ENCODE peak calls at places on chromosomes 12 and 14, in nine cellular contexts. J is left ventricle myocardium inferior, A is IMR-90, X is neural progenitor cell, L is fibroblast of lung, H is uterus, V is left lung, S is endodermal cell, Q is PC-3. E is an unnamed sample. For H3K9me3 and H3K4me1, the result is how much of the 10 kb centered on the place peaks cover.

GRCh38 chr12:115790526-115790925 is 487.0 kb downstream of the MED13L start:
- DNase-seq in J (no peak), A (no peak), X (no peak), S (no peak), Q (no peak), H (no peak), V (no peak), L (no peak), E (no peak)

GRCh38 chr12:52358575-52359350 is 8.5 kb downstream of the KRT85 start:
- DNase-seq in S (peak), L (no peak), A (no peak), V (no peak), X (no peak), J (no peak), Q (peak), H (no peak), E (peak)

GRCh38 chr14:77491056-77491455 is 7.6 kb downstream of the ISM2 start:
- DNase-seq in Q (no peak), A (no peak), H (no peak), L (no peak), X (no peak), S (no peak), J (no peak), V (no peak), E (no peak)

GRCh38 chr14:23601845-23602180 is 23.2 kb upstream of the JPH4 start:
- DNase-seq in S (no peak), L (no peak), V (no peak), J (no peak), X (no peak), H (no peak), Q (no peak), A (no peak), E (no peak)

GRCh38 chr14:101191086-101191881 is 287.8 kb upstream of the RTL1 start:
- DNase-seq in V (peak), S (no peak), X (no peak), A (no peak), J (no peak), L (no peak), H (no peak), Q (no peak), E (no peak)

GRCh38 chr14:98758440-98758839 is 513.6 kb downstream of the BCL11B start:
- DNase-seq in V (no peak), Q (no peak), H (no peak), A (no peak), J (no peak), X (no peak), S (no peak), L (no peak), E (no peak)

GRCh38 chr12:68246350-68246749 is 7.1 kb downstream of the IL22 start:
- DNase-seq in L (no peak), H (no peak), V (no peak), J (no peak), S (peak), A (no peak), X (no peak), Q (no peak), E (no peak)

GRCh38 chr12:121939190-121939589 is 20.8 kb downstream of the CFAP251 start:
- DNase-seq in S (no peak), H (no peak), Q (no peak), L (no peak), X (no peak), V (no peak), J (no peak), A (no peak), E (no peak)

GRCh38 chr12:27644446-27644845 is 51.8 kb upstream of the REP15 start:
- DNase-seq in Q (peak), X (no peak), J (no peak), A (peak), H (no peak), L (peak), V (no peak), S (no peak), E (no peak)

GRCh38 chr12:47190271-47190750 is 110.6 kb upstream of the AMIGO2 start:
- DNase-seq in S (peak), V (no peak), H (no peak), X (no peak), A (peak), L (no peak), Q (peak), J (no peak), E (no peak)

GRCh38 chr14:68610251-68610793 is 182.5 kb downstream of the ZFP36L1 start:
- DNase-seq in S (peak), Q (peak), X (no peak), V (no peak), J (no peak), H (no peak), L (no peak), A (no peak), E (no peak)

GRCh38 chr12:51132693-51133092 is 40.2 kb downstream of the TFCP2 start:
- DNase-seq in H (no peak), L (no peak), V (no peak), X (no peak), J (no peak), Q (no peak), A (peak), S (no peak), E (no peak)

GRCh38 chr12:111443086-111443485 is 37.4 kb downstream of the SH2B3 start:
- DNase-seq in L (no peak), Q (no peak), A (no peak), V (peak), S (peak), H (no peak), J (no peak), X (no peak), E (no peak)

GRCh38 chr12:69066420-69067373 is 133.7 kb upstream of the CPM start:
- DNase-seq in J (no peak), V (no peak), X (no peak), H (no peak), Q (no peak), S (peak), A (no peak), L (no peak), E (no peak)

GRCh38 chr12:99810718-99811593 is 163.4 kb downstream of the GARIN6 start:
- DNase-seq in A (peak), J (no peak), Q (peak), V (no peak), X (no peak), H (no peak), S (no peak), L (peak), E (no peak)

GRCh38 chr14:19874842-19875241 is at the start of gene OR4K2:
- DNase-seq in Q (no peak), S (no peak), J (no peak), V (no peak), X (no peak), H (no peak), A (no peak), L (no peak), E (no peak)

DNA sequence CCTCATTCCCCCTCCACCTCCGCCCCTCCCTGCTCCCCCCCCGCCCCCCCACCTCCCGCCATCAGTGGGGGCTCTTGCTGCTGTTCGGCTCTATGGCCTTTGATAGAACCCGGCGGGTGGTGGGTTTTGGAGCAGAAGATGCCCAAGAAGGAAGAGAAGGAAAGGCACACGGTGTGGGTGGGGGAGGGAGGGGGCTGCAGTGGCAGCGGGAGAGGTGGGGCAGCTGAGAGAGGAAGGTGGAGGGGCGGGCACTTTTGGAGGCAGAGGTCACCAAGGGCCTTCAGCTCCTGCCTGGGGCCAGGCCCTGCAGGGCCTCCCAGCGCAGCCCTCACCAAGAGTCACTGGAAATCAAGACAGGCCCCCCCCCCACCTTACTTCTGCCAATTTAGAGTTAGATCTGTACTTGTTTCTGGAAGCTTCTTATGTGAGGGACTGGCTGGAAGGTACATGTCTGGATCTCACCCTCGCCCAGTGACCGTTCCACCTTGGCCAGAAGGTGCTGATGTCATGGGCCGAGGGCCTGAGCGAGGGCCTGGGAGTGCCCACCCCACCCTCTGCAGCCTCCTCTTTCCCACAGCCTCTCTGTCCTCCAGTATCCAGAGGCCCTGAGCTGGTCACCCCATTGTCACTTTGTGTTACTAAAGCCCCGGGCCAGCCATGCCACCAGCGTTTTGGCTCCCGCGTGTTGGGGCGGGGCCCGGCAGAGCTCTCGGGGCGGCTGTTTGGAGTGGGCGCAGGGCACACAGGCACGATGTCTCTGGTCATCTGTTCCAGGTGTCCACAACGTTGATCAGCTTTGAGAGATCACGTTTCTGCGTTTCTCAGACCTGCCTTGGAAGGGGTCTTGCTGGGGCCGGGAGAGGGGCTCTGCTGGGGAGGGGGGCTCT is 153.9 kb downstream of the KIF26A start:
- DNase-seq in L (no peak), X (no peak), J (peak), A (no peak), S (peak), Q (no peak), H (no peak), V (peak), E (peak)
- H3K9me3 ChIP-seq in L (under half), X (under half), J (under half), A (half or more), S (under half), Q (under half), H (under half), V (under half), E (under half)

DNA sequence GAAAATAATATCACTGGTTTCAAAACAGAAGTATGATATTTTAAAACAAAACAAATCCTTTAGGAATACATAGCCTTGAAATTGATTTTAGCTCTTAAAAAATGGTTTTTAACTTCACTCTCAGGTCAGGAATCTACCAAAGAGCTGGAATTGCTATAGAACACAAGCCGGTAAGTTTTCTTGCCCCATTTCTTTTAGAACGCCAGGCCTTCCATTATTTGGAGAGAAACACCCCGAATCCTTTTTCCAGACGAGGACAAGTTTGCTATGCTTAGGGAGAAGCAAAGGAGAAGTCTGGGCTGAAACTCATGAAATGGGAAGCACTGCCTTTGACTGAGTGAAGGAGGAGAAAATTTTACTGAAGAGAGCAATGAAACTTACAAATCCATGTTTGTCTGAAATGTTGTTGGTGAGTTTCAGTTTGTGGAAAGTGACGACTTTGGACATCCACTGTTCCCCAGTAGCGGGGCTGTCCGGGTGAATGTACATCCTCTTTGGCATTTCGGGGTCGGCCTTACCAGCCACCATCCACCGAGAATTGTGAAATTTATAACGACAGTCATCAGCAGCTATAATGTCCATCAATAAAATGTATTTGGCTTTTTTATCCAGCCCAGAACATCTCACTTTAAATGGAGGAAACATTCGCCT is 3.4 kb downstream of the TBX3 start:
- DNase-seq in J (no peak), L (peak), H (no peak), V (no peak), A (no peak), X (no peak), Q (peak), S (peak), E (no peak)
- H3K4me3 ChIP-seq in J (peak), L (peak), H (peak), V (peak), A (peak), X (no peak), Q (peak), S (peak), E (no peak)

GRCh38 chr12:124025661-124026060 is 52.6 kb downstream of the ZNF664 start:
- DNase-seq in A (no peak), Q (no peak), X (no peak), J (no peak), L (no peak), H (no peak), S (peak), V (no peak), E (no peak)

GRCh38 chr12:124030008-124030407 is 57.0 kb downstream of the ZNF664 start:
- DNase-seq in H (peak), A (no peak), X (no peak), S (no peak), J (no peak), Q (no peak), V (no peak), L (no peak), E (no peak)

GRCh38 chr12:124026755-124027745 is 54.0 kb downstream of the ZNF664 start:
- DNase-seq in Q (peak), S (no peak), A (peak), X (no peak), J (no peak), L (peak), V (no peak), H (no peak), E (no peak)

GRCh38 chr12:124028560-124028935 is 55.5 kb downstream of the ZNF664 start:
- DNase-seq in H (no peak), L (no peak), J (no peak), Q (no peak), V (no peak), A (no peak), X (no peak), S (no peak), E (no peak)

DNA sequence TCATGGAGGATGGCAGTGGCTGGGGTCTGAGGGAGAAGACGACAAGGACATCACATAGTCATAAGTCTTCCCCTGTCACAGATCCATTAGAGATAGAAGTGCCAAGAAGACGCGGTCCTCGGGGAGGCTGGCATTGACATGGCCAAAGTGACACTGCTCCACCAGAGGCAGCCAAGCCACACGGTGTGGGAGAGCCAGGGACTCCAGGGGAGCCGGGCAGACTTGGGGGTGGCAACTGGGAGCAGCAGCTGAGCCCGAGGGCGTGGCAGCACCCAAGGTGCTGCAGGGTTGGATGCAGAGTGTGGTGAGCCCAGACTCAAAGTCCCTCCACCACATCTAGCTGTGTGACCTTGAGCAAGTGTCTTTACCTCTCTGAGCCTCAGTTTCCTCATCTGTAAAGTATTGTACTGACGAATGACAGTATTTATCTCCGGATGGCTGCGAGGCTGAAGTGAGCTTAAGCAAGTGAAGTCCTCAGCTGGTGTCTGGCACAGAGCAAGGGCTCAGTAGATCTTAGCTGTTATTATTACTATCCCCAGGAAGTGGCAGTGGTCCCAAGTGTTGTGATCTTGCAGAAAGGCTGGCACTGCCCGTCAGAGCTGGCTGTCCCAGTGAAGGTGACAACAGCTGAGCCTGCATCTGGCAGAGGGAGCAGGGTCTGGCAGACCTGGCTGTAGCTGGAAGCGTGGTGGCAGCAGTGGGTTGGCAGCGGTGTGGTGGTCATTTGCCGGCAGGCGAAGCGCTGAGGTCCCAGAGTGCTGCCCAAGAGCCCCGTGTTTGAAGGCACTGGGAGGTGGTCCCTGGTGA is 54.9 kb downstream of the ZNF664 start:
- DNase-seq in H (no peak), A (no peak), L (no peak), Q (no peak), V (no peak), S (no peak), X (no peak), J (peak), E (no peak)
- H3K4me1 ChIP-seq in H (under half), A (under half), L (under half), Q (under half), V (under half), S (under half), X (under half), J (half or more), E (under half)

GRCh38 chr12:38282886-38283285 is 33.7 kb upstream of the ALG10B start:
- DNase-seq in S (no peak), X (no peak), L (no peak), J (no peak), Q (peak), H (no peak), V (no peak), A (no peak), E (no peak)

GRCh38 chr12:38279756-38280155 is 36.8 kb upstream of the ALG10B start:
- DNase-seq in J (no peak), X (no peak), A (no peak), V (no peak), H (no peak), Q (peak), S (no peak), L (no peak), E (no peak)
- H3K9me3 ChIP-seq in J (under half), X (under half), A (under half), V (under half), H (under half), Q (under half), S (under half), L (under half), E (under half)

DNA sequence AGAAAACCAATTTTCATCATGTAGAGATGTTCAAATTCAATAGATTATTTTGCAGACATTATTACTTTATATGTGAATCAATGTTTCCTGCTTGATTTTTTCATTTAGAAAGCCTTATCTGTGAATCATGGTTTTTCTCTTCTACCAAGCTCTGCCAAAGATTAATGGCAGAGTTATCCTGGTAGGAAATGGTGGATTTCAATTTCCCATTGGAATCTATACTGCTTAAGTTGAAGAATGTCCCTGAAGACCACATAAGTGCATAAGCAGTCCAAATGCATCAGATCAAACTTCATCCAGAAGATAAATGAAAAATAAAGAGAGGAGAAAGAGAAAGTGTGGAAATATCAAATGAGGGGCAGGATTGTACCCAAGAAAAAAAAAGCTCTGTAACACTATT is 5.0 kb downstream of the LUM start:
- DNase-seq in V (no peak), X (no peak), Q (no peak), H (no peak), S (no peak), A (no peak), J (no peak), L (no peak), E (no peak)
- H3K4me3 ChIP-seq in V (peak), X (no peak), Q (no peak), H (no peak), S (no peak), A (no peak), J (peak), L (no peak), E (no peak)

GRCh38 chr12:79420146-79420618 is 270.6 kb downstream of the PAWR start:
- DNase-seq in Q (peak), V (no peak), X (peak), J (no peak), H (no peak), L (peak), A (peak), S (peak), E (no peak)

GRCh38 chr12:79423560-79423959 is 267.2 kb downstream of the PAWR start:
- DNase-seq in L (no peak), H (no peak), Q (no peak), J (no peak), S (no peak), A (no peak), V (no peak), X (no peak), E (no peak)

GRCh38 chr12:79422060-79422812 is 268.5 kb downstream of the PAWR start:
- DNase-seq in J (no peak), L (peak), V (no peak), A (no peak), H (no peak), S (no peak), X (no peak), Q (no peak), E (no peak)

GRCh38 chr12:79424109-79424721 is 266.5 kb downstream of the PAWR start:
- DNase-seq in J (no peak), X (peak), Q (peak), H (no peak), L (peak), S (no peak), V (no peak), A (peak), E (no peak)

GRCh38 chr12:79421236-79421740 is 269.5 kb downstream of the PAWR start:
- DNase-seq in Q (no peak), S (no peak), J (no peak), X (no peak), V (no peak), H (no peak), A (no peak), L (no peak), E (no peak)
- H3K4me1 ChIP-seq in Q (half or more), S (under half), J (under half), X (under half), V (under half), H (under half), A (under half), L (under half), E (under half)

DNA sequence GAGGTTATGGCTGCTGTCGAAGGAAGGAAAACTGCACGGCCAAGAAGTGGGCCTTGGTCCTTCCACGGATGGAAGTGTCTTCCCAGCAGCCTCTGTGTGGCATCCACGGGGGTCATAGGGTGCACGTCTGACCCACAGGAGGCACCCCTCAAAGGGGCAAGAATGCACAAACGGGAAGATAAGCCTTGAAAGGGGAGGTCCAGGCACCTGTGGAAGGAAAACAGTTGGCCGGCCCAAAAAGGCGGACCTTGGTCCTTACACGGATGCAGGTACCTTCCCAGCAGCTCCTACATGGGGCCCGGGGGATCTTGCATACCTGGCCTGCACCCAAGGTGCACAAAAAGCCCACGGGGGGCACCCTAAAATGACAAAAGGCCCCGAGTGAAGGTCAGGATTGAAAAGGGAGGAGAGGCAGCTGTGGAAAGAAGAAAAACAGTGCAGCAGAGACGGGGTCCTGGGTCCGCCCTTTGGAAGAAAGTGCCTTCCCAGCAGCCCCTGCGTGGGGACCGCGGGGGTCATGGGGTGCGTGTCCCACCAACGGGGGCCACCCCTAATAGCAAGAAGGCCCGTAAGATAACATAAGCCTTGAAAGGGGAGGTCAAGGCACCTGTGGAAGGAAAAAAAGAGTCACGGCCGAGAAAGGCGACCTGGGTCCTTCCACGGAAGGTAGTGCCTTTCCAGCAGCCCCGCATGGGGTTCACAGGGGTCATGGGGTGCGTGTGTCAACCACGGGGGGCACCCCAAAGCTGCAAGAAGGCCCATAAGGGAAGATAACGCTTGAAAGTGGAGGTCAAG is 276.1 kb downstream of the ALG10 start:
- DNase-seq in Q (no peak), X (no peak), S (no peak), J (no peak), L (no peak), A (no peak), V (no peak), H (no peak), E (peak)
- H3K9me3 ChIP-seq in Q (under half), X (under half), S (half or more), J (under half), L (under half), A (half or more), V (under half), H (under half), E (under half)

E was measured in aorta.